ENCODE peak calls at places on chromosomes 6 and 20, in eight cellular contexts. A is fibroblast of mammary gland, M is pancreas, C is cardiac muscle cell, P is NB4, X is Caco-2, V is Panc1, T is stomach. H is an unnamed sample.

GRCh38 chr6:154765273-154765672 is 32.1 kb downstream of the SCAF8 start:
- DNase-seq in A (no peak), C (peak), X (no peak), T (no peak), P (no peak), M (no peak), V (no peak), H (no peak)

GRCh38 chr20:53748821-53749402 is 155.3 kb upstream of the ZNF217 start:
- DNase-seq in A (peak), V (no peak), T (no peak), P (no peak), C (peak), M (no peak), X (no peak), H (no peak)

GRCh38 chr6:101399627-101399955 is 6.1 kb downstream of the GRIK2 start:
- DNase-seq in T (no peak), C (no peak), A (no peak), V (no peak), X (no peak), P (no peak), M (no peak), H (no peak)

GRCh38 chr20:63047267-63047666 is 40.5 kb upstream of the BHLHE23 start:
- DNase-seq in V (no peak), T (no peak), P (no peak), X (no peak), C (no peak), M (no peak), A (no peak), H (no peak)

GRCh38 chr20:1664911-1665310 is 7.3 kb upstream of the SIRPG start:
- DNase-seq in C (no peak), V (no peak), P (peak), A (no peak), T (peak), X (no peak), M (no peak), H (no peak)

GRCh38 chr6:7914991-7915789 is 4.6 kb upstream of the TXNDC5 start:
- DNase-seq in V (no peak), C (peak), A (peak), M (no peak), T (no peak), X (no peak), P (peak), H (peak)

GRCh38 chr6:37625591-37626374 is 71.9 kb downstream of the MDGA1 start:
- DNase-seq in P (no peak), M (no peak), T (no peak), C (no peak), A (no peak), V (no peak), X (no peak), H (no peak)

GRCh38 chr20:23298926-23299672 is 51.5 kb upstream of the NXT1 start:
- DNase-seq in T (no peak), M (no peak), P (peak), X (no peak), V (no peak), A (peak), C (peak), H (no peak)

GRCh38 chr20:34296468-34296867 is 6.7 kb downstream of the AHCY start:
- DNase-seq in T (no peak), A (no peak), C (no peak), V (no peak), X (no peak), P (no peak), M (no peak), H (no peak)

GRCh38 chr6:12170351-12171079 is 119.6 kb upstream of the EDN1 start:
- DNase-seq in C (no peak), V (no peak), T (no peak), P (no peak), M (no peak), X (no peak), A (peak), H (peak)

GRCh38 chr20:2521369-2522305 is 12.9 kb upstream of the ZNF343 start:
- DNase-seq in T (peak), A (peak), M (peak), X (peak), P (peak), C (peak), V (no peak), H (no peak)

GRCh38 chr6:170440437-170440836 is 112.7 kb downstream of the PSMB1 start:
- DNase-seq in M (no peak), C (no peak), A (no peak), X (no peak), V (no peak), P (no peak), T (peak), H (no peak)

DNA sequence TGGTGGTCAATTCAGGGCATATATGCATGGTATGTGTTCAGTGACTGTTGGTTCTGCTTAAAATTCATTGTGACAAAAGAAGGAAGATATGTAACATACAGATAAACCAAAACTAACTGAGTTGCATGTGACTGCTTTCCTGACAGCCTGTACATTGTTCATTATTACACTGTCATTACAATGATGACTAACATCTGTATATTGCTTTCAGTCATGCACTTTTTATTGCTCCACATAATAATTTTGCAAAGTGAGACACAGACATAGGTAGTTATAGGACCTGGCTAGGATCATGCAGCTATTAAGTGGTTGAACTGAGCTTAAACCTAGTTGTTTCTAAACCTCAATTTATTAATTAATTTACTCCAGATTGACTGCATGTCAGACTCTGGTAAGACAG is 703.2 kb downstream of the HDGFL1 start:
- DNase-seq in A (no peak), C (no peak), P (no peak), T (no peak), X (no peak), M (no peak), V (no peak), H (no peak)
- H3K4me3 ChIP-seq in A (no peak), C (no peak), P (no peak), T (no peak), X (no peak), M (no peak), V (no peak), H (no peak)

GRCh38 chr6:108251252-108251651 is 9.6 kb downstream of the SNX3 start:
- DNase-seq in T (no peak), X (no peak), P (no peak), A (no peak), C (no peak), M (no peak), V (no peak), H (no peak)

GRCh38 chr6:108254436-108255410 is 6.1 kb downstream of the SNX3 start:
- DNase-seq in A (no peak), P (peak), T (no peak), V (no peak), M (no peak), C (no peak), X (no peak), H (no peak)

GRCh38 chr6:108247965-108248536 is 12.8 kb downstream of the SNX3 start:
- DNase-seq in P (no peak), A (no peak), X (no peak), M (no peak), C (no peak), T (no peak), V (no peak), H (no peak)

GRCh38 chr6:108252055-108252454 is 8.8 kb downstream of the SNX3 start:
- DNase-seq in M (no peak), V (no peak), X (no peak), P (no peak), C (no peak), A (no peak), T (no peak), H (no peak)

GRCh38 chr6:108250240-108250866 is 10.5 kb downstream of the SNX3 start:
- DNase-seq in A (peak), C (peak), T (no peak), X (peak), V (no peak), M (no peak), P (peak), H (no peak)
- TF ChIP-seq CTCF in A (peak), C (peak), T (no peak), X (peak), V (no peak), M (no peak), P (peak), H (peak)

DNA sequence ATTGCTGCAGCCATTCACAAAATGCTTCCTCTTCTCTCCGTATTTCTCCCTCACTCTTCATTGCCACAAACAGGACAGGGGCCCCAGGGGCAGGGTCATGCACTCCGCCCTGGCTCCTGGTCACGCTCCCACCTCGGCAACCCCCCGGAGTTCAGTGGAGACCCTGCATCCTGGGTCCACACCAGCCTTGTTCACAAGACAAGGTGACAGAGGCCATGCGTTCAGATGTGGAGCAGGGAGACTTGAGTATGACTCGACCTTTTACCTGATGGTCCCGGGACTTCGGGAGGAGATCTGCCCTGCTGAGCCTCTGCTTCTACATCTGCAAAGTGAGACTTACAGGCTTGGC is 49.4 kb downstream of the ANKRD60 start:
- DNase-seq in T (no peak), A (no peak), C (no peak), M (no peak), P (no peak), X (no peak), V (no peak), H (no peak)
- H3K4me3 ChIP-seq in T (no peak), A (no peak), C (no peak), M (peak), P (no peak), X (no peak), V (peak), H (no peak)

GRCh38 chr6:95279641-95280040 is 297.7 kb upstream of the MANEA start:
- DNase-seq in T (no peak), C (no peak), V (no peak), A (no peak), M (no peak), P (no peak), X (no peak), H (no peak)

GRCh38 chr6:95280690-95281273 is 296.6 kb upstream of the MANEA start:
- DNase-seq in P (peak), X (peak), V (no peak), M (no peak), C (peak), A (peak), T (no peak), H (no peak)
- TF ChIP-seq CTCF in P (no peak), X (peak), V (peak), M (peak), C (peak), A (peak), T (no peak), H (no peak)

GRCh38 chr6:138103876-138104275 is 3.3 kb downstream of the PERP start:
- DNase-seq in A (no peak), V (no peak), T (no peak), X (no peak), C (no peak), P (no peak), M (no peak), H (no peak)

GRCh38 chr6:138105880-138106664 is 1.1 kb downstream of the PERP start:
- DNase-seq in M (no peak), P (no peak), C (no peak), A (no peak), V (no peak), T (no peak), X (peak), H (no peak)

GRCh38 chr6:138106665-138107077 is 548 bp downstream of the PERP start:
- DNase-seq in P (no peak), C (no peak), A (no peak), X (no peak), M (no peak), T (no peak), V (no peak), H (no peak)

GRCh38 chr6:138104618-138105213 is 2.5 kb downstream of the PERP start:
- DNase-seq in M (no peak), C (no peak), X (no peak), P (no peak), T (no peak), A (no peak), V (no peak), H (no peak)

GRCh38 chr6:138105446-138105845 is 1.8 kb downstream of the PERP start:
- DNase-seq in X (peak), M (no peak), A (no peak), T (no peak), V (no peak), P (no peak), C (no peak), H (no peak)
- H3K4me3 ChIP-seq in X (peak), M (peak), A (no peak), T (peak), V (peak), P (no peak), C (peak), H (peak)

DNA sequence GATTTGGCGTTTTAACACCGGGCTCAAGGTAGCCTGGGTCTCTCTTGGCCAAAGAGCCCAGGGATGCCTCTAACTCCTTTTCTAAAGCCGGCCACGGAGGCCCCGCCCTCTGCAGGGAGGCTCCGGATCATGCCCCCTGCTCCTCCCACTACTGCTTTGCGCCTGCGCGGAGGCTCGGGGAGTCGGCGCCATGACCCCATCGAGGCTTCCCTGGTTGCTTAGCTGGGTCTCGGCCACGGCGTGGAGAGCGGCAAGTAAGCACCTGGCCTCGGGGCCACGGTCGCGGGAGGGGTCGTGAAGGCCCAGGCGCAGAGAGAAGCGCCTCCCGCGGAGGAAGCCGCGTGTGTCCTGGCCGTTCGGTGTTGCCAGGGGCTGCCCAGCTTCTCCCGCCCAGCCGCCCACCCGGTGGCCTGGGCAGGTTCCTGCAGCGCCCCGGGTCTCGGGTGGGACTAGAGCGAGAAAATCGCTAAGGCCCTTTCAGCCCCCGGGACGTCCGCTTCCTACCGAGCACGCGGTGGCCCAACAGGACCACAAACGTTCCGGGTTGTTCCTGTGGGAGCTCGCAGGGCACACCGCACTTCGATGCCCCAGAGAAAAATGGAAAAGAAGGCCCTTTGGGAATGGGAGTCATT is at the start of gene SDHAF4:
- DNase-seq in M (peak), P (peak), X (peak), C (peak), V (peak), T (peak), A (peak), H (peak)
- TF ChIP-seq CTCF in M (no peak), P (no peak), X (no peak), C (no peak), V (no peak), T (no peak), A (no peak), H (no peak)